ENCODE peak calls at places on chromosome 18, in four cellular contexts. B is B cell, O is GM12878, A is GM13977. Z is an unnamed sample.

GRCh38 chr18:22932885-22933205 is 283 bp upstream of the RBBP8 start:
- DNase-seq in B (peak; percentile 40), A (no peak), O (no peak), Z (no peak)

GRCh38 chr18:76494541-76495403 is at the start of gene ZNF516:
- DNase-seq in O (no peak), B (no peak), A (no peak), Z (no peak)

GRCh38 chr18:44708451-44709083 is 27.9 kb downstream of the SETBP1 start:
- DNase-seq in A (no peak), B (no peak), O (no peak), Z (no peak)

GRCh38 chr18:10718809-10719208 is 193.0 kb downstream of the NAPG start:
- DNase-seq in O (no peak), B (no peak), A (no peak), Z (no peak)

GRCh38 chr18:58552057-58552461 is 76.8 kb downstream of the ALPK2 start:
- DNase-seq in B (peak; percentile 78), O (peak; percentile 82), A (peak; percentile 31), Z (peak; percentile 58)

GRCh38 chr18:43875496-43875895 is 598.2 kb upstream of the SYT4 start:
- DNase-seq in B (no peak), O (no peak), A (no peak), Z (no peak)

GRCh38 chr18:6389005-6389404 is 25.7 kb downstream of the L3MBTL4 start:
- DNase-seq in O (no peak), B (no peak), A (no peak), Z (no peak)

GRCh38 chr18:45521151-45521550 is 94.1 kb upstream of the SLC14A2 start:
- DNase-seq in O (no peak), A (no peak), B (no peak), Z (no peak)

GRCh38 chr18:46657115-46657955 is at the start of gene LOXHD1:
- DNase-seq in A (no peak), O (no peak), B (no peak), Z (no peak)

GRCh38 chr18:69838620-69839411 is 108.9 kb downstream of the CD226 start:
- DNase-seq in A (no peak), O (peak; percentile 13), B (no peak), Z (no peak)

GRCh38 chr18:5584751-5585417 is 41.1 kb upstream of the EPB41L3 start:
- DNase-seq in B (no peak), O (no peak), A (no peak), Z (no peak)

GRCh38 chr18:63787673-63788072 is 12.5 kb downstream of the SERPINB7 start:
- DNase-seq in B (no peak), A (no peak), O (no peak), Z (no peak)

GRCh38 chr18:76568726-76569125 is 73.7 kb upstream of the ZNF516 start:
- DNase-seq in B (no peak), O (no peak), A (no peak), Z (no peak)

GRCh38 chr18:23239885-23240608 is 104.8 kb downstream of the CABLES1 start:
- DNase-seq in O (no peak), A (no peak), B (no peak), Z (no peak)

GRCh38 chr18:78977627-78978271 is 1.9 kb upstream of the SALL3 start:
- DNase-seq in B (no peak), A (no peak), O (no peak), Z (no peak)

GRCh38 chr18:46069524-46069923 is 2.5 kb downstream of the PSTPIP2 start:
- DNase-seq in A (no peak), B (no peak), O (no peak), Z (no peak)

GRCh38 chr18:79570266-79571201 is 109.1 kb upstream of the CTDP1 start:
- DNase-seq in B (peak; percentile 29), A (no peak), O (no peak), Z (peak; percentile 54)

GRCh38 chr18:22734812-22735627 is 198.1 kb upstream of the RBBP8 start:
- DNase-seq in A (no peak), B (no peak), O (no peak), Z (no peak)

GRCh38 chr18:48705043-48705442 is 166.2 kb downstream of the CTIF start:
- DNase-seq in O (no peak), B (no peak), A (no peak), Z (no peak)

GRCh38 chr18:3877678-3878077 is 427.7 kb downstream of the TGIF1 start:
- DNase-seq in O (no peak), A (no peak), B (no peak), Z (no peak)

GRCh38 chr18:13447621-13448020 is 229.1 kb downstream of the LDLRAD4 start:
- DNase-seq in B (peak; percentile 50), A (no peak), O (no peak), Z (no peak)

GRCh38 chr18:3594760-3595241 is 144.8 kb downstream of the TGIF1 start:
- DNase-seq in B (no peak), A (no peak), O (no peak), Z (no peak)

GRCh38 chr18:8609711-8610441 is 639 bp downstream of the RAB12 start:
- DNase-seq in A (no peak), O (no peak), B (no peak), Z (no peak)

GRCh38 chr18:47883771-47884413 is 46.6 kb downstream of the SMAD2 start:
- DNase-seq in B (no peak), O (no peak), A (no peak), Z (no peak)

GRCh38 chr18:55588001-55588875 is at the start of gene TCF4:
- DNase-seq in A (peak; percentile 56), O (no peak), B (peak; percentile 42), Z (peak; percentile 27)

GRCh38 chr18:36391426-36392145 is 94.1 kb downstream of the FHOD3 start:
- DNase-seq in B (no peak), A (no peak), O (no peak), Z (no peak)

GRCh38 chr18:11689031-11689971 is at the start of gene GNAL:
- DNase-seq in A (peak; percentile 82), B (no peak), O (no peak), Z (peak; percentile 77)

GRCh38 chr18:61554117-61554776 is 221.0 kb downstream of the CDH20 start:
- DNase-seq in A (no peak), O (no peak), B (no peak), Z (no peak)

GRCh38 chr18:10050956-10051355 is 137.1 kb downstream of the VAPA start:
- DNase-seq in B (no peak), A (no peak), O (no peak), Z (no peak)

GRCh38 chr18:59623456-59624383 is 73.5 kb downstream of the CCBE1 start:
- DNase-seq in B (no peak), O (no peak), A (no peak), Z (no peak)

GRCh38 chr18:79819951-79820351 is 22.2 kb downstream of the KCNG2 start:
- DNase-seq in A (peak; percentile 58), B (peak; percentile 83), O (peak; percentile 46), Z (peak; percentile 81)

GRCh38 chr18:48676346-48676745 is 137.5 kb downstream of the CTIF start:
- DNase-seq in O (no peak), B (no peak), A (no peak), Z (no peak)

GRCh38 chr18:13530879-13531387 is 195.4 kb downstream of the FAM210A start:
- DNase-seq in A (no peak), B (no peak), O (no peak), Z (peak; percentile 48)

GRCh38 chr18:12819330-12819729 is 64.7 kb downstream of the PTPN2 start:
- DNase-seq in A (peak; percentile 53), B (no peak), O (no peak), Z (peak; percentile 52)

GRCh38 chr18:52999633-53000032 is 659.6 kb downstream of the DCC start:
- DNase-seq in O (no peak), A (no peak), B (no peak), Z (no peak)
- TF ChIP-seq CTCF in O (no peak), A (no peak), B (no peak), Z (no peak)

DNA sequence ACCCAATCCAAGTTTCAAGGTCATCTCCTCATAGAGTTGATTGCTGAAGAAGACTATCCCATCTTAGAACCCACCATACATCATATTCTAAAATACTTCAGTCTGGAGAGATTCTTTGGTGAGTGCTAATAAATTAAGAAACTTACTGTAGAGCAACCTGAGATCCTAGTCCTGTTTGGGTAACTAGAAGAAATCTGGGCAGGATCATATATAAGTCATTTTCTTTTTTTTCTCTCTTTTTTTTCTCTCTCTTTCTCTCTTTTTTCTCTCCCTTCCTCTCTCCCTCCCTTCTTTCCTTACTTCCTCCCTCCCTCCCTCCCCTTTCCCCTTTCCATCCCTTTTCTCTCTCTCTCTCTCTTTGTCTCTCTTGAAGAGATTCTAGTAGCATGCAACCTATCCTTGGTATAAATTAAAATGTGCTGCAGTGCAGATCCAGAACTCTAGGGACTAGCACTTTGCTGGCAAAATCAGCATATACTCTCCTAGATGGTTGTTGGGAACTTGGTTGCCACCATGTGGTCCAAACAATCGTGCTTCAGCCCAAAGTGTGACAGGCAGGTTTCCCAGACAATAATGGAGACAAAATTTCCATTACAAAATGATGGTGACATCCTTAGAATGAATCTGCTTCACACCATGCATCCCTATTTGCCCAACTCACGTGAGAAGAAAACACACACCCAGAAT is 399.4 kb upstream of the CELF4 start:
- DNase-seq in O (no peak), B (no peak), A (no peak), Z (no peak)
- TF ChIP-seq CTCF in O (no peak), B (no peak), A (no peak), Z (no peak)

GRCh38 chr18:56995579-56996194 is 151.2 kb upstream of the BOD1L2 start:
- DNase-seq in O (no peak), A (no peak), B (no peak), Z (no peak)
- TF ChIP-seq CTCF in O (peak; percentile 10), A (peak; percentile 4), B (no peak), Z (no peak)

GRCh38 chr18:75235891-75236290 is 25.3 kb downstream of the TSHZ1 start:
- DNase-seq in A (no peak), O (no peak), B (no peak), Z (no peak)
- TF ChIP-seq CTCF in A (no peak), O (no peak), B (no peak), Z (no peak)